ENCODE peak calls at places on chromosomes 4 and X, in seven cellular contexts. One of them, this sample, is unnamed.
A peak's percentile ranks its signal among the peaks of the same experiment; 100 is the strongest.

GRCh38 chr4:69546121-69546520 is 50.4 kb upstream of the UGT2B4 start:
- DNase-seq in fibroblast of lung: peak; percentile 90
- DNase-seq in upper lobe of left lung: no peak
- DNase-seq in HCT116: no peak
- DNase-seq in body of pancreas: no peak
- DNase-seq in H1: no peak
- DNase-seq in RWPE2: no peak
- DNase-seq in this sample: no peak

GRCh38 chrX:46268429-46268828 is 276.8 kb downstream of the ZNF674 start:
- DNase-seq in upper lobe of left lung: no peak
- DNase-seq in HCT116: peak; percentile 62
- DNase-seq in H1: no peak
- DNase-seq in RWPE2: no peak
- DNase-seq in body of pancreas: no peak
- DNase-seq in fibroblast of lung: peak; percentile 79
- DNase-seq in this sample: no peak

GRCh38 chr4:48752726-48753125 is 27.4 kb downstream of the FRYL start:
- DNase-seq in fibroblast of lung: peak; percentile 12
- DNase-seq in HCT116: no peak
- DNase-seq in upper lobe of left lung: no peak
- DNase-seq in RWPE2: no peak
- DNase-seq in H1: no peak
- DNase-seq in body of pancreas: no peak
- DNase-seq in this sample: no peak

GRCh38 chr4:81109356-81109755 is 78.8 kb downstream of the BMP3 start:
- DNase-seq in body of pancreas: no peak
- DNase-seq in fibroblast of lung: no peak
- DNase-seq in HCT116: no peak
- DNase-seq in H1: no peak
- DNase-seq in upper lobe of left lung: no peak
- DNase-seq in RWPE2: no peak
- DNase-seq in this sample: no peak

GRCh38 chr4:180657881-180658280 is 1585.3 kb upstream of the TENM3 start:
- DNase-seq in body of pancreas: no peak
- DNase-seq in upper lobe of left lung: no peak
- DNase-seq in H1: no peak
- DNase-seq in fibroblast of lung: no peak
- DNase-seq in RWPE2: no peak
- DNase-seq in HCT116: no peak
- DNase-seq in this sample: no peak

GRCh38 chr4:15451866-15452765 is 17.6 kb upstream of the CC2D2A start:
- DNase-seq in RWPE2: no peak
- DNase-seq in body of pancreas: no peak
- DNase-seq in upper lobe of left lung: no peak
- DNase-seq in HCT116: no peak
- DNase-seq in fibroblast of lung: peak; percentile 99
- DNase-seq in H1: no peak
- DNase-seq in this sample: no peak

GRCh38 chr4:108396900-108397299 is 223.5 kb upstream of the RPL34 start:
- DNase-seq in fibroblast of lung: no peak
- DNase-seq in HCT116: no peak
- DNase-seq in upper lobe of left lung: no peak
- DNase-seq in H1: no peak
- DNase-seq in body of pancreas: no peak
- DNase-seq in RWPE2: no peak
- DNase-seq in this sample: no peak

GRCh38 chr4:77062856-77063255 is 12.9 kb downstream of the CCNI start:
- DNase-seq in H1: no peak
- DNase-seq in HCT116: no peak
- DNase-seq in fibroblast of lung: no peak
- DNase-seq in upper lobe of left lung: no peak
- DNase-seq in RWPE2: no peak
- DNase-seq in body of pancreas: no peak
- DNase-seq in this sample: no peak

GRCh38 chrX:83966347-83966746 is 105.4 kb downstream of the CYLC1 start:
- DNase-seq in HCT116: no peak
- DNase-seq in upper lobe of left lung: no peak
- DNase-seq in body of pancreas: no peak
- DNase-seq in H1: no peak
- DNase-seq in fibroblast of lung: no peak
- DNase-seq in RWPE2: no peak
- DNase-seq in this sample: no peak

GRCh38 chr4:33780952-33781655 is 2463.2 kb downstream of the ARAP2 start:
- DNase-seq in fibroblast of lung: peak; percentile 68
- DNase-seq in body of pancreas: no peak
- DNase-seq in upper lobe of left lung: no peak
- DNase-seq in RWPE2: no peak
- DNase-seq in HCT116: peak; percentile 55
- DNase-seq in H1: no peak
- DNase-seq in this sample: no peak

GRCh38 chr4:38600575-38600974 is 63.4 kb upstream of the KLF3 start:
- DNase-seq in upper lobe of left lung: no peak
- DNase-seq in fibroblast of lung: no peak
- DNase-seq in H1: no peak
- DNase-seq in body of pancreas: no peak
- DNase-seq in HCT116: no peak
- DNase-seq in RWPE2: no peak
- DNase-seq in this sample: no peak

GRCh38 chrX:29775890-29776289 is 439.5 kb upstream of the MAGEB2 start:
- DNase-seq in upper lobe of left lung: no peak
- DNase-seq in H1: no peak
- DNase-seq in HCT116: no peak
- DNase-seq in fibroblast of lung: no peak
- DNase-seq in RWPE2: no peak
- DNase-seq in body of pancreas: no peak
- DNase-seq in this sample: no peak

GRCh38 chr4:116358633-116359222 is 726.6 kb downstream of the TRAM1L1 start:
- DNase-seq in RWPE2: no peak
- DNase-seq in HCT116: peak; percentile 52
- DNase-seq in body of pancreas: peak; percentile 84
- DNase-seq in fibroblast of lung: peak; percentile 45
- DNase-seq in H1: peak; percentile 64
- DNase-seq in upper lobe of left lung: no peak
- DNase-seq in this sample: no peak

GRCh38 chr4:120801171-120801758 is 121.3 kb downstream of the PRDM5 start:
- DNase-seq in H1: no peak
- DNase-seq in upper lobe of left lung: no peak
- DNase-seq in HCT116: no peak
- DNase-seq in fibroblast of lung: peak; percentile 95
- DNase-seq in RWPE2: no peak
- DNase-seq in body of pancreas: no peak
- DNase-seq in this sample: peak; percentile 28

GRCh38 chrX:118523920-118524319 is 28.3 kb downstream of the DOCK11 start:
- DNase-seq in RWPE2: no peak
- DNase-seq in HCT116: no peak
- DNase-seq in body of pancreas: no peak
- DNase-seq in fibroblast of lung: no peak
- DNase-seq in H1: no peak
- DNase-seq in upper lobe of left lung: no peak
- DNase-seq in this sample: no peak

GRCh38 chr4:188864741-188865140 is 725.5 kb downstream of the TRIML1 start:
- DNase-seq in body of pancreas: no peak
- DNase-seq in upper lobe of left lung: no peak
- DNase-seq in RWPE2: no peak
- DNase-seq in fibroblast of lung: no peak
- DNase-seq in HCT116: no peak
- DNase-seq in H1: no peak
- DNase-seq in this sample: no peak
- H3K27me3 ChIP-seq in body of pancreas: no peaks in the 10 kb centered on the region
- H3K27me3 ChIP-seq in upper lobe of left lung: no peaks in the 10 kb centered on the region
- H3K27me3 ChIP-seq in RWPE2: no peaks in the 10 kb centered on the region
- H3K27me3 ChIP-seq in fibroblast of lung: no peaks in the 10 kb centered on the region
- H3K27me3 ChIP-seq in HCT116: no peaks in the 10 kb centered on the region
- H3K27me3 ChIP-seq in H1: no peaks in the 10 kb centered on the region
- H3K27me3 ChIP-seq in this sample: no peaks in the 10 kb centered on the region

GRCh38 chr4:70913947-70914445 is 11.8 kb downstream of the MOB1B start:
- DNase-seq in HCT116: no peak
- DNase-seq in fibroblast of lung: no peak
- DNase-seq in H1: no peak
- DNase-seq in RWPE2: no peak
- DNase-seq in upper lobe of left lung: no peak
- DNase-seq in body of pancreas: no peak
- DNase-seq in this sample: no peak
- TF ChIP-seq CTCF in HCT116: peak; percentile 9
- TF ChIP-seq CTCF in fibroblast of lung: peak; percentile 18
- TF ChIP-seq CTCF in H1: peak; percentile 3
- TF ChIP-seq CTCF in RWPE2: no peak
- TF ChIP-seq CTCF in upper lobe of left lung: no peak
- TF ChIP-seq CTCF in body of pancreas: no peak
- TF ChIP-seq CTCF in this sample: no peak

GRCh38 chrX:7347465-7347864 is 199.5 kb upstream of the PUDP start:
- DNase-seq in body of pancreas: no peak
- DNase-seq in H1: no peak
- DNase-seq in RWPE2: no peak
- DNase-seq in HCT116: no peak
- DNase-seq in fibroblast of lung: no peak
- DNase-seq in upper lobe of left lung: no peak
- DNase-seq in this sample: no peak
- H3K27ac ChIP-seq in body of pancreas: no peak overlapping the region
- H3K27ac ChIP-seq in H1: no peak overlapping the region
- H3K27ac ChIP-seq in RWPE2: no peak overlapping the region
- H3K27ac ChIP-seq in HCT116: no peak overlapping the region
- H3K27ac ChIP-seq in fibroblast of lung: no peak overlapping the region
- H3K27ac ChIP-seq in upper lobe of left lung: no peak overlapping the region
- H3K27ac ChIP-seq in this sample: no peak overlapping the region

GRCh38 chr4:1531683-1532548 is 125.7 kb upstream of the NKX1-1 start:
- DNase-seq in HCT116: no peak
- DNase-seq in upper lobe of left lung: peak; percentile 60
- DNase-seq in RWPE2: no peak
- DNase-seq in fibroblast of lung: no peak
- DNase-seq in body of pancreas: no peak
- DNase-seq in H1: no peak
- DNase-seq in this sample: peak; percentile 36
- H3K27me3 ChIP-seq in HCT116: peaks cover 30% of the 10 kb centered on the region
- H3K27me3 ChIP-seq in upper lobe of left lung: no peaks in the 10 kb centered on the region
- H3K27me3 ChIP-seq in RWPE2: peaks cover 39% of the 10 kb centered on the region
- H3K27me3 ChIP-seq in fibroblast of lung: peaks cover 6% of the 10 kb centered on the region
- H3K27me3 ChIP-seq in body of pancreas: no peaks in the 10 kb centered on the region
- H3K27me3 ChIP-seq in H1: no peaks in the 10 kb centered on the region
- H3K27me3 ChIP-seq in this sample: peaks cover 12% of the 10 kb centered on the region